ENCODE peak calls at places on chromosomes 5 and 9, in six cellular contexts. C, R, T, X, E and F are unnamed samples.

GRCh38 chr5:44546283-44546682 is 157.1 kb upstream of the FGF10 start:
- DNase-seq in C (peak), R (no peak), T (no peak), X (no peak), E (no peak), F (no peak)

GRCh38 chr5:173016069-173016455 is 32.5 kb downstream of the ATP6V0E1 start:
- DNase-seq in C (no peak), R (no peak), T (no peak), X (no peak), E (no peak), F (no peak)

GRCh38 chr5:111453747-111454146 is 58.6 kb downstream of the STARD4 start:
- DNase-seq in C (peak), R (no peak), T (no peak), X (no peak), E (no peak), F (no peak)

GRCh38 chr9:87324613-87325194 is 173.0 kb upstream of the DAPK1 start:
- DNase-seq in C (no peak), R (no peak), T (peak), X (peak), E (no peak), F (no peak)

GRCh38 chr5:13189532-13189931 is 755.0 kb downstream of the DNAH5 start:
- DNase-seq in C (no peak), R (no peak), T (no peak), X (no peak), E (no peak), F (no peak)

GRCh38 chr5:115419794-115420585 is 123.5 kb upstream of the CCDC112 start:
- DNase-seq in C (peak), R (no peak), T (no peak), X (peak), E (no peak), F (no peak)

GRCh38 chr9:37295796-37296195 is 126.7 kb upstream of the GRHPR start:
- DNase-seq in C (no peak), R (no peak), T (no peak), X (peak), E (no peak), F (no peak)

GRCh38 chr9:134709512-134710270 is 68.1 kb downstream of the COL5A1 start:
- DNase-seq in C (no peak), R (no peak), T (no peak), X (no peak), E (peak), F (no peak)

GRCh38 chr9:70130266-70130665 is 86.6 kb downstream of the MAMDC2 start:
- DNase-seq in C (no peak), R (no peak), T (no peak), X (no peak), E (no peak), F (no peak)

GRCh38 chr9:116691607-116692006 is 4.5 kb downstream of the TRIM32 start:
- DNase-seq in C (no peak), R (no peak), T (no peak), X (no peak), E (no peak), F (no peak)

GRCh38 chr5:127785098-127785927 is 82.1 kb downstream of the CCDC192 start:
- DNase-seq in C (peak), R (no peak), T (no peak), X (no peak), E (no peak), F (no peak)

GRCh38 chr9:136146126-136147037 is 27.7 kb upstream of the TMEM250 start:
- DNase-seq in C (no peak), R (no peak), T (no peak), X (no peak), E (no peak), F (no peak)

GRCh38 chr9:79477955-79478751 is 93.6 kb upstream of the TLE4 start:
- DNase-seq in C (no peak), R (no peak), T (peak), X (no peak), E (no peak), F (peak)

GRCh38 chr5:107565791-107566536 is 104.8 kb downstream of the EFNA5 start:
- DNase-seq in C (no peak), R (no peak), T (no peak), X (no peak), E (no peak), F (no peak)

GRCh38 chr5:140101179-140101578 is 12.7 kb upstream of the PURA start:
- DNase-seq in C (no peak), R (no peak), T (no peak), X (no peak), E (no peak), F (no peak)

GRCh38 chr5:16493261-16493660 is 27.7 kb upstream of the ZNF622 start:
- DNase-seq in C (no peak), R (no peak), T (no peak), X (no peak), E (no peak), F (no peak)

GRCh38 chr5:179343021-179343781 is 2.1 kb downstream of the ADAMTS2 start:
- DNase-seq in C (no peak), R (no peak), T (no peak), X (no peak), E (no peak), F (no peak)

GRCh38 chr9:2727966-2728613 is 10.8 kb downstream of the KCNV2 start:
- DNase-seq in C (no peak), R (no peak), T (peak), X (no peak), E (no peak), F (peak)
- TF ChIP-seq CTCF in C (peak), R (peak), T (peak), X (peak), E (no peak), F (peak)

GRCh38 chr5:150014456-150014855 is 13.9 kb downstream of the HMGXB3 start:
- DNase-seq in C (no peak), R (no peak), T (no peak), X (no peak), E (no peak), F (no peak)
- H3K4me3 ChIP-seq in C (no peak), R (no peak), T (no peak), X (no peak), E (no peak), F (no peak)

GRCh38 chr9:21611896-21612295 is 129.8 kb upstream of the IFNE start:
- DNase-seq in C (no peak), R (no peak), T (no peak), X (no peak), E (no peak), F (no peak)
- TF ChIP-seq CTCF in C (no peak), R (no peak), T (no peak), X (no peak), E (no peak), F (no peak)

GRCh38 chr9:133144887-133145466 is 18.7 kb downstream of the GBGT1 start:
- DNase-seq in C (no peak), R (no peak), T (no peak), X (no peak), E (no peak), F (no peak)
- H3K4me3 ChIP-seq in C (no peak), R (peak), T (no peak), X (peak), E (no peak), F (no peak)

GRCh38 chr9:113588936-113589335 is 125.4 kb downstream of the RGS3 start:
- DNase-seq in C (no peak), R (no peak), T (no peak), X (no peak), E (no peak), F (no peak)

GRCh38 chr9:113585555-113585954 is 122.0 kb downstream of the RGS3 start:
- DNase-seq in C (no peak), R (no peak), T (no peak), X (no peak), E (no peak), F (no peak)

GRCh38 chr9:113588242-113588810 is 124.8 kb downstream of the RGS3 start:
- DNase-seq in C (no peak), R (peak), T (no peak), X (no peak), E (no peak), F (no peak)

GRCh38 chr9:113589407-113589806 is 125.9 kb downstream of the RGS3 start:
- DNase-seq in C (no peak), R (no peak), T (no peak), X (no peak), E (no peak), F (peak)

GRCh38 chr9:113587471-113588031 is 124.0 kb downstream of the RGS3 start:
- DNase-seq in C (no peak), R (no peak), T (no peak), X (no peak), E (no peak), F (no peak)
- TF ChIP-seq CTCF in C (no peak), R (peak), T (no peak), X (no peak), E (no peak), F (peak)

DNA sequence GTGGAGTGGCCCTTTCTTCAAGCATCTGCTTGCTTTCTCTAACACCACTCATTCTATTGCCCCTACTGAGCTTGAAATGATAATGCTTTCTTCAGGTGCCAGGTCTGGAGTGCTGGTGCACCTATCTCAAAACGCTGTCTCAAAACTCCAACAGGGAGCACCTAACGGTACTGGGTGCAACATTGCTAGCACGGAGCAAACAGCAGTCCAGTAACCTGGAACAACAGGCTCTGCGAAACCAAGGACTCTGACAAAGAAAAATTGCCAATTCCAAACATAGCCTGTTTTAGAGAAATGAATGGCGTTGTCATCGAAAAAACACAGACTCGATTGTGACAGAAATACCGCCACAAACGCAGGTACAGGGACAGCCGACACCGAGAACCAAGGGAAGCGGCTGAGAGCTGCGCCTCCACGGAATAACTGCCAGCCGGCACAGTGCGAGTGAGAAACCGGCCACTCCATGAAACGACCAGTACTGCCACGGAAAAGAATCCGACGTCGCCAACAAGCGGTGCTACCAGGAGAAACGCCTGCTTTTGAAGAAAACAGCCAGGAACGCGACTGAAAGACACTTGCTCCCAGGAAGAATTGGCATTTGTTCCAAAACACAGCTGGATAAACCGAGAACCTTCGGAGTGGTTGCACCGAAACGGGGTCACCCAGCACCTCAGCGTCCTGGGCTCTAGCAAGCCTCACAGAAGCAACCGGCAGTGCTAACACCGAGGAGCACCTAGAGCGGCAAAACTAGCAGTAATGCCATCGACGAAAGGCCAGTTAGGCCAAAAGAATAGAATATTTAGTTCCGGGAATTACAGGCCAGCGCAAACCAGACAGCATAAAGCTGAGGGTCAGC is 3.0 kb downstream of the ANXA2R start:
- DNase-seq in C (no peak), R (no peak), T (peak), X (no peak), E (no peak), F (no peak)
- H3K4me3 ChIP-seq in C (no peak), R (peak), T (peak), X (no peak), E (no peak), F (peak)

GRCh38 chr9:89982016-89982415 is 377.2 kb downstream of the GADD45G start:
- DNase-seq in C (no peak), R (no peak), T (no peak), X (no peak), E (no peak), F (no peak)

GRCh38 chr9:89984214-89984613 is 379.4 kb downstream of the GADD45G start:
- DNase-seq in C (no peak), R (no peak), T (no peak), X (no peak), E (no peak), F (no peak)

GRCh38 chr9:89983411-89983810 is 378.6 kb downstream of the GADD45G start:
- DNase-seq in C (no peak), R (no peak), T (no peak), X (no peak), E (no peak), F (no peak)

GRCh38 chr9:89986190-89986589 is 381.4 kb downstream of the GADD45G start:
- DNase-seq in C (no peak), R (no peak), T (no peak), X (no peak), E (no peak), F (no peak)

DNA sequence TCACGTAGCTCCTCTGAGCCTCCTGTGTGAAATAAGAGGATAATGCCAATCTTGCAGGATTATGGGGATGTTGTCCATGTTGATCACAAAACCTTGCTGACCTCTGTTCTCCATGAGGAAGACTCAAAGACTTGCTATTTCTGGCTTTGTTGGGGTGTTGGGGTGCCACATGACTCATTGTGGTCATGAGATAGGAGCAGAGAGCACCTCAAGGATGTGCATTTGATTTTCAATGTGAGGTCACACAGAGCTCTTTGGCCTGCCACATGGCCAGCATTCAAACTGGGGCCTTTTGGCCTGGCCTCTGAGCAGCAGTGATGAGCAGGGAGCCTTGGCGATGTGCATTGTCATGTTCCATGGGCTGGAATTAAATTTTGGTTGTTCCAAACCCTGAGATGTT is 380.3 kb downstream of the GADD45G start:
- DNase-seq in C (no peak), R (no peak), T (no peak), X (no peak), E (no peak), F (no peak)
- TF ChIP-seq CTCF in C (no peak), R (no peak), T (no peak), X (no peak), E (no peak), F (no peak)

GRCh38 chr5:77029376-77029885 is 773 bp upstream of the AGGF1 start:
- DNase-seq in C (no peak), R (no peak), T (no peak), X (no peak), E (no peak), F (no peak)
- H3K4me3 ChIP-seq in C (no peak), R (peak), T (peak), X (peak), E (no peak), F (no peak)

GRCh38 chr5:72208324-72208723 is 101.0 kb downstream of the MAP1B start:
- DNase-seq in C (no peak), R (no peak), T (no peak), X (no peak), E (no peak), F (no peak)
- TF ChIP-seq CTCF in C (no peak), R (no peak), T (no peak), X (no peak), E (no peak), F (no peak)